ENCODE peak calls at places on chromosomes 6 and 20, in nine cellular contexts. W, I, Z, X, K, C, L, Y and F are unnamed samples.

GRCh38 chr6:46815130-46815529 is 21.9 kb downstream of the MEP1A start:
- DNase-seq in Y (no peak), X (no peak), K (peak), C (no peak), W (no peak), L (no peak), I (no peak), Z (no peak), F (no peak)

GRCh38 chr6:163338671-163339405 is 75.7 kb upstream of the QKI start:
- DNase-seq in L (peak), I (no peak), Z (no peak), X (peak), Y (no peak), K (no peak), C (no peak), W (no peak), F (no peak)

GRCh38 chr20:37911838-37912273 is 8.9 kb downstream of the VSTM2L start:
- DNase-seq in W (no peak), I (no peak), L (peak), C (no peak), Z (no peak), X (peak), Y (no peak), K (no peak), F (no peak)

GRCh38 chr20:53786445-53787267 is 193.0 kb upstream of the ZNF217 start:
- DNase-seq in L (no peak), C (no peak), Z (no peak), W (no peak), Y (no peak), K (peak), I (no peak), X (no peak), F (no peak)

GRCh38 chr6:126063512-126064146 is 77.3 kb downstream of the TRMT11 start:
- DNase-seq in K (no peak), W (no peak), Y (no peak), I (no peak), X (no peak), L (peak), C (no peak), Z (no peak), F (no peak)

GRCh38 chr6:25883991-25884390 is 9.9 kb upstream of the SLC17A3 start:
- DNase-seq in Y (peak), Z (no peak), X (peak), I (no peak), C (no peak), W (no peak), L (peak), K (no peak), F (no peak)

GRCh38 chr6:98124176-98124575 is 710.2 kb upstream of the POU3F2 start:
- DNase-seq in I (no peak), K (no peak), W (no peak), Z (no peak), C (no peak), Y (no peak), X (no peak), L (no peak), F (no peak)

GRCh38 chr6:2581611-2582010 is 169.1 kb downstream of the MYLK4 start:
- DNase-seq in Z (no peak), W (no peak), K (no peak), Y (no peak), X (peak), I (no peak), L (no peak), C (no peak), F (no peak)

GRCh38 chr20:19976595-19977372 is 40.4 kb upstream of the NAA20 start:
- DNase-seq in C (no peak), W (no peak), K (peak), I (no peak), Z (peak), L (peak), Y (peak), X (peak), F (no peak)

GRCh38 chr20:18852318-18852717 is 38.7 kb downstream of the SCP2D1 start:
- DNase-seq in X (no peak), K (no peak), Z (no peak), L (no peak), W (no peak), Y (no peak), I (no peak), C (no peak), F (no peak)

GRCh38 chr6:3250278-3250677 is 8.5 kb upstream of the PSMG4 start:
- DNase-seq in I (no peak), X (peak), K (no peak), W (no peak), C (no peak), Z (no peak), L (no peak), Y (no peak), F (no peak)

GRCh38 chr20:40233401-40233800 is 455.6 kb downstream of the MAFB start:
- DNase-seq in C (no peak), W (no peak), Z (no peak), K (no peak), X (no peak), Y (no peak), L (no peak), I (no peak), F (no peak)